ENCODE peak calls at places on chromosomes 16 and 17, in four cellular contexts. G is H1, I is HepG2, N is SK-N-SH. F is an unnamed sample.

GRCh38 chr17:31241116-31241515 is 55.9 kb downstream of the OMG start:
- DNase-seq in G (no peak), I (no peak), N (no peak), F (no peak)

GRCh38 chr16:2791174-2791573 is 3.8 kb upstream of the PRSS33 start:
- DNase-seq in G (no peak), I (no peak), N (no peak), F (no peak)

GRCh38 chr17:55341432-55341831 is 76.7 kb downstream of the HLF start:
- DNase-seq in G (peak), I (no peak), N (no peak), F (no peak)

GRCh38 chr16:48366165-48367093 is 18.8 kb downstream of the SIAH1 start:
- DNase-seq in G (no peak), I (peak), N (peak), F (no peak)

GRCh38 chr17:8857919-8858318 is 9.6 kb downstream of the PIK3R6 start:
- DNase-seq in G (no peak), I (no peak), N (no peak), F (no peak)

GRCh38 chr16:23072769-23073549 is 76.3 kb downstream of the USP31 start:
- DNase-seq in G (no peak), I (no peak), N (peak), F (no peak)

GRCh38 chr16:15856901-15857778 is at the start of gene MYH11:
- DNase-seq in G (peak), I (no peak), N (peak), F (no peak)

GRCh38 chr16:65280988-65281530 is 159.2 kb upstream of the CDH11 start:
- DNase-seq in G (no peak), I (no peak), N (no peak), F (no peak)

GRCh38 chr17:45425125-45425983 is 7.3 kb downstream of the ARHGAP27 start:
- DNase-seq in G (peak), I (peak), N (peak), F (no peak)

GRCh38 chr16:23597003-23597756 is 1.1 kb upstream of the NDUFAB1 start:
- DNase-seq in G (peak), I (peak), N (peak), F (no peak)

GRCh38 chr17:32477220-32477619 is 9.6 kb upstream of the CDK5R1 start:
- DNase-seq in G (no peak), I (no peak), N (no peak), F (no peak)

GRCh38 chr17:3602499-3602898 is 6.7 kb downstream of the TRPV1 start:
- DNase-seq in G (peak), I (peak), N (peak), F (no peak)

GRCh38 chr16:30783280-30784109 is 3.5 kb downstream of the ZNF629 start:
- DNase-seq in G (no peak), I (no peak), N (no peak), F (no peak)

GRCh38 chr17:67623767-67624166 is 94.0 kb upstream of the NOL11 start:
- DNase-seq in G (no peak), I (no peak), N (no peak), F (no peak)

GRCh38 chr16:84463221-84463620 is 41.2 kb downstream of the MEAK7 start:
- DNase-seq in G (no peak), I (no peak), N (no peak), F (no peak)

GRCh38 chr16:50771366-50771765 is 29.5 kb downstream of the CYLD start:
- DNase-seq in G (no peak), I (no peak), N (no peak), F (no peak)

GRCh38 chr16:66408181-66409048 is 18.7 kb upstream of the BEAN1 start:
- DNase-seq in G (no peak), I (peak), N (peak), F (no peak)

GRCh38 chr16:71249399-71249798 is 18.9 kb upstream of the HYDIN start:
- DNase-seq in G (no peak), I (no peak), N (no peak), F (no peak)

GRCh38 chr17:62933986-62934385 is 32.0 kb upstream of the TANC2 start:
- DNase-seq in G (no peak), I (no peak), N (no peak), F (no peak)

GRCh38 chr17:31560836-31561235 is 169.4 kb downstream of the RAB11FIP4 start:
- DNase-seq in G (no peak), I (no peak), N (no peak), F (no peak)

GRCh38 chr16:53792161-53792951 is 88.4 kb downstream of the FTO start:
- DNase-seq in G (no peak), I (no peak), N (no peak), F (no peak)

GRCh38 chr17:8966926-8967325 is 1.4 kb upstream of the PIK3R5 start:
- DNase-seq in G (no peak), I (no peak), N (no peak), F (no peak)

GRCh38 chr17:40535924-40536717 is 29.2 kb downstream of the CCR7 start:
- DNase-seq in G (no peak), I (no peak), N (no peak), F (no peak)

GRCh38 chr17:2138318-2138717 is 83.4 kb downstream of the HIC1 start:
- DNase-seq in G (no peak), I (no peak), N (peak), F (no peak)

GRCh38 chr17:1055751-1056645 is 59.1 kb downstream of the TIMM22 start:
- DNase-seq in G (peak), I (peak), N (peak), F (peak)

GRCh38 chr17:12927541-12928425 is 90.0 kb downstream of the ELAC2 start:
- DNase-seq in G (no peak), I (no peak), N (no peak), F (no peak)

GRCh38 chr16:3825103-3825502 is 55.4 kb downstream of the CREBBP start:
- DNase-seq in G (no peak), I (no peak), N (no peak), F (no peak)

GRCh38 chr17:28326114-28326513 is 7.1 kb downstream of the TMEM97 start:
- DNase-seq in G (peak), I (no peak), N (no peak), F (no peak)

DNA sequence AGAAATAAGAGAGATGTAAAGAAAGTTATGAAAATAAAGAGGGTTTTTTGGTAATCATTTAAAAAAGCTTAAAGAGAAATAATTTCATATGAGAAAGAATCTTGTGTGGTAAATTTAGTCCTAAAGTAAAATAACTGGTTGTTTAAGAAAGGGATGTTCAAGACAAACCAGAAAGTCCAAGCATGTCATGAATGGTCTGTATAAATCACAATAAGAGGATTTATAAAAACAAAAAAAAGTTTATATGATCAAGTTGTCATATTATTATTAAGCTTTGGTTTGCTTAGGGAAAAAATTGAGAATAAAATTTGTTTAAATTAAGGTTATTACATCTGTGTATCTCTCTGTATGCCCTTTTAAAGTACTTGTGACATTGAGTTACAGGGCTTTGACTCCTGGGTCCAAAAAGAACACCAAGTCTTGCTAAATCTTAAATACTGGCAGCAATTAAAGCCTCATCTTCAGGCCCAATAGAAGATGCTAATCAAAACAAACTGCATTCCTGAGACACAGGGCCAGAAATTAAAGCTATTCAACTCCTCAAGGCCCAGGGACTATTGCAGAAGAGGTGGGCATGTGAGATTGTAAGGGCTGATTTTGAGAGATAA is 15.6 kb upstream of the TRIM25 start:
- DNase-seq in G (no peak), I (no peak), N (no peak), F (no peak)
- TF ChIP-seq TAF1 in G (no peak), I (no peak), N (no peak), F (no peak)

GRCh38 chr17:7831233-7831632 is 2.8 kb upstream of the KDM6B start:
- DNase-seq in G (no peak), I (no peak), N (no peak), F (no peak)
- TF ChIP-seq TAF1 in G (no peak), I (no peak), N (no peak), F (no peak)

GRCh38 chr17:56679148-56679766 is 85.8 kb downstream of the NOG start:
- DNase-seq in G (no peak), I (peak), N (peak), F (no peak)
- TF ChIP-seq TAF1 in G (no peak), I (no peak), N (no peak), F (no peak)

GRCh38 chr17:5861849-5862248 is 208.3 kb upstream of the WSCD1 start:
- DNase-seq in G (peak), I (no peak), N (no peak), F (no peak)
- TF ChIP-seq TAF1 in G (no peak), I (no peak), N (no peak), F (no peak)

GRCh38 chr16:872436-873242 is 72.1 kb upstream of the GNG13 start:
- DNase-seq in G (no peak), I (no peak), N (no peak), F (no peak)
- TF ChIP-seq TAF1 in G (no peak), I (no peak), N (no peak), F (no peak)

DNA sequence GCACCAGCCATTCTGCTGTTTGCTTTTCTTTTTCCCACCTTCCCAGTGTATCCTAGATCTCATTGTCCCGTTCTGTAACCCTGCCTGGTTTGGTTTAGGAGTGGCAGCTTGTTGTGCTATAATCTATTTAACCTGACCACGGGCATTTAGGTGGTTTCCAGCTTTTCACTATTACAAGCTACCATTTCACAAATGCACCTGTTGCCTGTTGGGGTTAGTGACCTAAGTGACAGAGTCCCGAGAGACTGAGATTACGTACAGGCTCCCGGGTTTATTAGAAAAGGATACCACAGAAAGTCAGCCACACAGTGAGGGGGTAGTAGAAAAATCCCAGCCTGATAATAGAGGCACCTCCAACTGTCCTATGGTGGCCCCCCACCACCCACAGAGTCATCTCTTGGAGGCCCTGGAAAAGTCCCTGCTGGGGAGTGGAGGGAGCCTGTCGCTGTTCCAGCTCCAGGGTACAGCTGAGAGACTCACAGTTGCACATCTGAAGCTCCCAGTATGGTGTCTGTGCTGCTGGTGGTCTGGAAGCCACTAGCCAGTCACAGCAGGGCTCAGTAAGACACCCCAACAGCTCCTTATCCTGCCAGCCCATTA is 21.2 kb downstream of the CLEC16A start:
- DNase-seq in G (no peak), I (no peak), N (no peak), F (peak)
- TF ChIP-seq TAF1 in G (no peak), I (no peak), N (no peak), F (no peak)

GRCh38 chr17:21368545-21369246 is 7.5 kb upstream of the KCNJ12 start:
- DNase-seq in G (no peak), I (no peak), N (no peak), F (no peak)
- TF ChIP-seq TAF1 in G (no peak), I (no peak), N (no peak), F (no peak)

GRCh38 chr17:73302189-73302588 is 9.6 kb downstream of the CDC42EP4 start:
- DNase-seq in G (no peak), I (no peak), N (no peak), F (no peak)
- TF ChIP-seq TAF1 in G (no peak), I (no peak), N (no peak), F (no peak)

DNA sequence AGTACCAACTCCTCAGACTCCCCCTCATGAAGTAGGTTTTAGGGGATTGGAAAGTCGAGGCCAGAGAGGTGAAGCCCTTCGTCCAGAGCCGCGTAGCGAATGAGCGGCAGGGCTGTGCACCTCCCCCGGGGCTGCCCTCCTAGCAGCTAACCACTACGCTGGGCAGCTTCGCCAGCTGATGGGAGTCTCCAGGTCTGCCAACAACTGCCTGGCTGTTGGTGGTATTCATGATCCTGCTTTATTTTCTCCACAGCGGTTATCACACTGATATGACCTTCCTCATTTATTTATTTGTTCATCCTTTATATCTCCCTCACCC is 773 bp upstream of the NETO2 start:
- DNase-seq in G (no peak), I (no peak), N (no peak), F (no peak)
- TF ChIP-seq TAF1 in G (no peak), I (no peak), N (no peak), F (no peak)

DNA sequence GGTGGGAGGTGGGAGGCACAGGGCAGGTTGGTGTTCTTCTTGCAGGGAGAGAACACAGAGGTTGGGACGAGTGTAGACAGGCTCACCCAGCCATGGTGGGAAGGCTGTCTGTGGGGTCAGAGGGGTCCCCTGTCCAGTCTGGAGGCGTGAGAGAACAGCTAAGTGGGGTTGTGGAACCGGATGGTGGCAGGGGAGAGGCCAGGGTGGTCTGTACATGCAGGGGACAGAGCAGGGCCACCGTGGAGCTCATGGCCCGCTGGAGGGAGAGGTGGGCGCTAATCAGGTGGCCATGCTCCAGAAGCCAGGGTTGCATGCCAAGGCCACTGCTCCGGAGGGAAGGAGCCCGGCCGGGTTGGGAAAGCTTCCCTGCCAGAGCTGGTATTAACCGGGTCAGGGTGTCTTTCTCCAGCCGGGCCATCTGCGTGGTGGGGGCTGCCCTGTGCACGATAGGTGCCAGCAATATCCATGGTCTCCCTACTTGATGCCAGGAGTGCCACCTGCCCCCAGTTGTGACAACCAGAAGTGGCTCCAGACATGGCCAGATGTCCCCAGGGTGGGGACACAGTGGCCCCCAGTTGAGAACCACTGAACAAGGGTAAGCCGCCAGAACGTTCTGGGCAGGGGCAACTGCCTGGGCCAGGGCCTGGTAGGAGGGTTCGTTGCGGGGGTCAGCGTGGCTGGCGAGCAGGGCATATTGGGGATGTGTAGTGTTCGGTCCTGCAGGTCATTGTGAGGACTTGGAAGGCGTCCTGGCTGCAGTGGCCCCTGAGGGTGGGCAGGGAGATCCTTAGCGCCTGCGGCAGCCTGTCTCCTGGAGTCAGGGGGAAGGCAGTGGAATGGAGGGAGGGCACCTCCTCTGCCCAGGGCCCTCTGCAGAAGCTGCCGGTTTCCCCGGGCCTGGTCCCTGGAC is 5.1 kb downstream of the SNN start:
- DNase-seq in G (no peak), I (no peak), N (no peak), F (no peak)
- TF ChIP-seq TAF1 in G (no peak), I (no peak), N (no peak), F (no peak)

F was measured in GM12892.